ENCODE peak calls at places on chromosomes 12 and 14, in seven cellular contexts. One of them, this sample, is unnamed.
A peak's percentile ranks its signal among the peaks of the same experiment; 100 is the strongest.

GRCh38 chr14:36817071-36817930 is 155.6 kb downstream of the PAX9 start:
- DNase-seq in endothelial cell of umbilical vein: no peak
- DNase-seq in ovary: no peak
- DNase-seq in astrocyte: no peak
- DNase-seq in GM23338: no peak
- DNase-seq in fibroblast of lung: no peak
- DNase-seq in psoas muscle: no peak
- DNase-seq in this sample: no peak

GRCh38 chr12:131604146-131604844 is 106.6 kb upstream of the SFSWAP start:
- DNase-seq in psoas muscle: no peak
- DNase-seq in ovary: no peak
- DNase-seq in astrocyte: no peak
- DNase-seq in GM23338: no peak
- DNase-seq in endothelial cell of umbilical vein: no peak
- DNase-seq in fibroblast of lung: no peak
- DNase-seq in this sample: no peak

GRCh38 chr14:23094666-23095195 is at the start of gene ACIN1:
- DNase-seq in psoas muscle: no peak
- DNase-seq in GM23338: no peak
- DNase-seq in ovary: peak; percentile 81
- DNase-seq in astrocyte: peak; percentile 77
- DNase-seq in fibroblast of lung: peak; percentile 87
- DNase-seq in endothelial cell of umbilical vein: peak; percentile 94
- DNase-seq in this sample: no peak

GRCh38 chr12:91813701-91814100 is 331.9 kb downstream of the BTG1 start:
- DNase-seq in astrocyte: no peak
- DNase-seq in fibroblast of lung: peak; percentile 28
- DNase-seq in psoas muscle: no peak
- DNase-seq in ovary: no peak
- DNase-seq in endothelial cell of umbilical vein: no peak
- DNase-seq in GM23338: no peak
- DNase-seq in this sample: peak; percentile 57

GRCh38 chr14:60640859-60641721 is 8.2 kb downstream of the SIX1 start:
- DNase-seq in fibroblast of lung: no peak
- DNase-seq in psoas muscle: no peak
- DNase-seq in ovary: no peak
- DNase-seq in astrocyte: no peak
- DNase-seq in GM23338: peak; percentile 52
- DNase-seq in endothelial cell of umbilical vein: no peak
- DNase-seq in this sample: no peak

GRCh38 chr12:12070674-12071661 is at the start of gene BCL2L14:
- DNase-seq in GM23338: no peak
- DNase-seq in astrocyte: peak; percentile 12
- DNase-seq in ovary: no peak
- DNase-seq in psoas muscle: no peak
- DNase-seq in fibroblast of lung: peak; percentile 12
- DNase-seq in endothelial cell of umbilical vein: no peak
- DNase-seq in this sample: no peak

GRCh38 chr14:34826661-34827060 is 48.5 kb downstream of the BAZ1A start:
- DNase-seq in endothelial cell of umbilical vein: no peak
- DNase-seq in ovary: no peak
- DNase-seq in GM23338: no peak
- DNase-seq in astrocyte: peak; percentile 10
- DNase-seq in fibroblast of lung: peak; percentile 31
- DNase-seq in psoas muscle: no peak
- DNase-seq in this sample: peak; percentile 8

GRCh38 chr14:73591690-73592448 is at the start of gene ACOT4:
- DNase-seq in ovary: no peak
- DNase-seq in GM23338: peak; percentile 73
- DNase-seq in psoas muscle: no peak
- DNase-seq in astrocyte: peak; percentile 38
- DNase-seq in endothelial cell of umbilical vein: no peak
- DNase-seq in fibroblast of lung: peak; percentile 54
- DNase-seq in this sample: no peak

GRCh38 chr14:101547961-101548669 is 13.2 kb upstream of the DIO3 start:
- DNase-seq in ovary: no peak
- DNase-seq in astrocyte: no peak
- DNase-seq in fibroblast of lung: no peak
- DNase-seq in endothelial cell of umbilical vein: no peak
- DNase-seq in psoas muscle: no peak
- DNase-seq in GM23338: no peak
- DNase-seq in this sample: no peak

GRCh38 chr12:111747333-111747732 is 19.4 kb upstream of the ALDH2 start:
- DNase-seq in endothelial cell of umbilical vein: no peak
- DNase-seq in GM23338: no peak
- DNase-seq in fibroblast of lung: no peak
- DNase-seq in ovary: no peak
- DNase-seq in psoas muscle: no peak
- DNase-seq in astrocyte: no peak
- DNase-seq in this sample: no peak

GRCh38 chr12:2902287-2902880 is 11.7 kb downstream of the TULP3 start:
- DNase-seq in GM23338: no peak
- DNase-seq in astrocyte: peak; percentile 29
- DNase-seq in psoas muscle: no peak
- DNase-seq in ovary: no peak
- DNase-seq in fibroblast of lung: peak; percentile 42
- DNase-seq in endothelial cell of umbilical vein: peak; percentile 48
- DNase-seq in this sample: no peak

GRCh38 chr12:108316153-108316892 is 22.8 kb downstream of the CMKLR1 start:
- DNase-seq in psoas muscle: no peak
- DNase-seq in ovary: no peak
- DNase-seq in astrocyte: no peak
- DNase-seq in GM23338: peak; percentile 76
- DNase-seq in endothelial cell of umbilical vein: no peak
- DNase-seq in fibroblast of lung: no peak
- DNase-seq in this sample: no peak
- H3K4me1 ChIP-seq in psoas muscle: no peaks in the 10 kb centered on the region
- H3K4me1 ChIP-seq in ovary: no peaks in the 10 kb centered on the region
- H3K4me1 ChIP-seq in astrocyte: no peaks in the 10 kb centered on the region
- H3K4me1 ChIP-seq in GM23338: peaks cover 41% of the 10 kb centered on the region
- H3K4me1 ChIP-seq in endothelial cell of umbilical vein: peaks cover 18% of the 10 kb centered on the region
- H3K4me1 ChIP-seq in fibroblast of lung: no peaks in the 10 kb centered on the region
- H3K4me1 ChIP-seq in this sample: no peaks in the 10 kb centered on the region

DNA sequence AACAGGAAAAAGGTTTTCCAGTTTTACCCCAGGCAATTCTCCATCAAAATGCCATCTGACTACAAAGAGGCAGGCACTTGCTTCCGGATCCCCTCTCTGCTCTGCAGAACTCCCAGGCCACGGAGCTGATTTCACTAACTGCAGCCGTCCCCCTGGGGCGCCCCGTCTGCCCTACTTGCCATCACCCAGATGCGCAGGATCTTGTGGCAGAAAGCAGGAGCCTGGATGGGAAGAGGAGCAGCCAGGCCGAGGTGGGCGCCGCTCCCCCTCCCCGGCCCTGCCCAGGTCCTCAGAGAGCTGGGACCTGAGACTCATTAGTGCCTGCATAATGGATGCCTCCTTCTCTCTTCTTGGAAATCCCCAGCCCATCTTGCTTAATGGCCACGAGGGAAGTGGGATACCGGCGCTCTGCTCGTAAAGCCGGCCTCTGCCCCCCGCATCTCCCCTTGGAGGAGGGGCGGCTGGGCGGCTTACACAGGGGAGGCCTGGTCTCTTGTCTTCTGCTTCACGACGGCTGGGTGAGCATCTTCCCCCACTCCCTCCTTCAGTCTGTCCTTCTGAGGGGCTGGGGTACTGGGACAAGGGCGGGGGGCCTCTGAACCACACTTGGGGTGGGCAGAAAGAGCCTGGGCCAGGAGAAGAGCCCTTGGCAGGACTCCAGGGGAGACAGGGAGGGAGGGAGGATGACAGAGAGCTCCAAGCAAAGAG is 19.6 kb upstream of the EML1 start:
- DNase-seq in psoas muscle: no peak
- DNase-seq in ovary: no peak
- DNase-seq in fibroblast of lung: no peak
- DNase-seq in GM23338: peak; percentile 47
- DNase-seq in astrocyte: no peak
- DNase-seq in endothelial cell of umbilical vein: no peak
- DNase-seq in this sample: no peak
- H3K27me3 ChIP-seq in psoas muscle: no peaks in the 10 kb centered on the region
- H3K27me3 ChIP-seq in ovary: no peaks in the 10 kb centered on the region
- H3K27me3 ChIP-seq in fibroblast of lung: no peaks in the 10 kb centered on the region
- H3K27me3 ChIP-seq in GM23338: no peaks in the 10 kb centered on the region
- H3K27me3 ChIP-seq in astrocyte: no peaks in the 10 kb centered on the region
- H3K27me3 ChIP-seq in endothelial cell of umbilical vein: no peaks in the 10 kb centered on the region
- H3K27me3 ChIP-seq in this sample: peaks cover 4% of the 10 kb centered on the region

DNA sequence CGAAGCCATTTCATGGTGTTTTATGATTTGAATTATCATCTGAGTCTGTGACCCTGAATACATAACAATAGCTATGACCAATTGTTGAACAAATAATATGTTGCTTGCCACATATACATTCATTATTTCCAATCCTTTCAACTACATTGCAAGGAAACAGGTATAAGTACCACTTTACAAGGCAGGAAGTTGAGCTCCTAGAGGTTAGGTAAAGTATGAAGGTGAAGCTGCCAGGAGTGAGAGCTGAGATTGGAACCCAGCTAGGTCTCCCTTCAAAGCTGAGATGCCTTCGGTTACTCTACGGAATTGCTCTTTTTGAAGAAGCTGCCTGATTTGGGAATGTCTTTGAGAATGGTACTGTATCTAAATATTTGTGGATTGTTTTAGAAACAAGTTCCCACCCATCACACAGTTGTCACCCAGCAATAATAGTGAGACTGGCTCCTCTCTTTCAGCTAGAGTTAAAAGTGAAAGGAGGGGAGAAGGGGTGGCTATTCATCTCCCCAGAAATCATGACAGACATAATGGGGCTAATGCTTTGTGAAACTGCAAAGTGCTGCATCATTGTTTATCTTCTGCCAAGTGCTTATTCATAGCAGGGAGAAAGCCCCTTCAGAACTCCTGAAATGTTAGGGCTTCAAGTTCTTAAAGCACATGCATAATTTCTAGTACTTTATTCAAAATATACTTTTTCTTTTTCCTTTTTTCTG is 75.9 kb upstream of the AMIGO2 start:
- DNase-seq in astrocyte: peak; percentile 54
- DNase-seq in endothelial cell of umbilical vein: no peak
- DNase-seq in ovary: no peak
- DNase-seq in psoas muscle: no peak
- DNase-seq in GM23338: no peak
- DNase-seq in fibroblast of lung: peak; percentile 56
- DNase-seq in this sample: no peak
- H3K27ac ChIP-seq in astrocyte: no peak overlapping the region
- H3K27ac ChIP-seq in endothelial cell of umbilical vein: no peak overlapping the region
- H3K27ac ChIP-seq in ovary: peak overlapping the region; percentile 77
- H3K27ac ChIP-seq in psoas muscle: no peak overlapping the region
- H3K27ac ChIP-seq in GM23338: no peak overlapping the region
- H3K27ac ChIP-seq in fibroblast of lung: no peak overlapping the region
- H3K27ac ChIP-seq in this sample: no peak overlapping the region

GRCh38 chr14:69694730-69695663 is 71.9 kb upstream of the SRSF5 start:
- DNase-seq in GM23338: no peak
- DNase-seq in psoas muscle: no peak
- DNase-seq in astrocyte: peak; percentile 47
- DNase-seq in endothelial cell of umbilical vein: peak; percentile 71
- DNase-seq in fibroblast of lung: peak; percentile 60
- DNase-seq in ovary: no peak
- DNase-seq in this sample: no peak

GRCh38 chr14:69696633-69697557 is 70.0 kb upstream of the SRSF5 start:
- DNase-seq in GM23338: no peak
- DNase-seq in endothelial cell of umbilical vein: no peak
- DNase-seq in fibroblast of lung: peak; percentile 47
- DNase-seq in astrocyte: peak; percentile 32
- DNase-seq in ovary: no peak
- DNase-seq in psoas muscle: no peak
- DNase-seq in this sample: no peak

GRCh38 chr14:69693823-69694729 is 72.9 kb upstream of the SRSF5 start:
- DNase-seq in astrocyte: no peak
- DNase-seq in GM23338: no peak
- DNase-seq in psoas muscle: no peak
- DNase-seq in ovary: peak; percentile 59
- DNase-seq in fibroblast of lung: no peak
- DNase-seq in endothelial cell of umbilical vein: no peak
- DNase-seq in this sample: no peak

GRCh38 chr14:69698572-69698971 is 68.4 kb upstream of the SRSF5 start:
- DNase-seq in fibroblast of lung: no peak
- DNase-seq in GM23338: no peak
- DNase-seq in endothelial cell of umbilical vein: no peak
- DNase-seq in psoas muscle: no peak
- DNase-seq in astrocyte: no peak
- DNase-seq in ovary: no peak
- DNase-seq in this sample: no peak

DNA sequence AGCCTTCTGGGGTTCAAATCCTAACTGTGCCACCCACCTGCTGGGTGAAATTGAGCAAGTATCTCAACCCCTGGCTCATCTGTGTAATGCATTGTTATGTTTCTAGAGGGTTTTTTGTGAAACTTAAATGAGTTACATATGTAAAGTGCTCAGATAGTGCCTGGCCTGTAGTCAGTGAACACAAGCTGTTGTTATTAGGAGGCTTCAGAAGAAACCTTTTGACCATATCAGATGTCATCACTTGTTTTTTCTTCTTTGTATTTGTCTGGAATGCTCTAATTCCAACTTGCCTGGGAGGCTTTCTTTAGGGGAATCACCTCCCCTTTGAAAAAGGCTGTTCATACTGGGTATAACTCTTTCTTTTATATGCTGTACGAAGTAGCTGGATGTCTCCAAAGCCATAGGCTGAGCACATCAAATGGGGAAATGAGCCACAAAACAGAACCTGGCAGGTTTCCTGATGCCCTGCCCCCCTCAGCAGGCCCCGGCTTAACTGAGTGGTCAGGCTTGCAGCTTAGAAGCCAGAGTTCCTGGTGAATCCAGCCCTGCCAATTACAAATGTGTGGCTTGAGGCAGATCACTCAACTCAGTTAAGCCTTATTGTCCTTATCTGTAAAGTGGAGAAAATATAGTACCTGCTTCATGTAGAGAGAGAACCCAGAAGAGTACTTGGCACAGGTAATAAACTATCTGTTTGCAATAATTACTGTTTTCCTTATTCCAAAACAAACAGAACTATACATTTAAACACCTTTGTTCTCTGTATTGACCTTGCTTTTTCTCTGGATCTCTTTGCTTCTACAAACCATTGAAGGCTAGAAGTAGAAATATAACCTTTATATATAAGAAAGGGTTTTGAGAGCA is 71.0 kb upstream of the SRSF5 start:
- DNase-seq in psoas muscle: no peak
- DNase-seq in fibroblast of lung: peak; percentile 65
- DNase-seq in astrocyte: peak; percentile 50
- DNase-seq in GM23338: no peak
- DNase-seq in ovary: peak; percentile 55
- DNase-seq in endothelial cell of umbilical vein: peak; percentile 79
- DNase-seq in this sample: no peak
- H3K4me1 ChIP-seq in psoas muscle: peaks cover 59% of the 10 kb centered on the region
- H3K4me1 ChIP-seq in fibroblast of lung: peaks cover 7% of the 10 kb centered on the region
- H3K4me1 ChIP-seq in astrocyte: peaks cover 6% of the 10 kb centered on the region
- H3K4me1 ChIP-seq in GM23338: peaks cover 30% of the 10 kb centered on the region
- H3K4me1 ChIP-seq in ovary: peaks cover 31% of the 10 kb centered on the region
- H3K4me1 ChIP-seq in endothelial cell of umbilical vein: peaks cover 4% of the 10 kb centered on the region
- H3K4me1 ChIP-seq in this sample: peaks cover 29% of the 10 kb centered on the region